ENCODE peak calls at places on chromosomes 4 and X, in seven cellular contexts. T is GF-D8; E is naive thymus-derived CD8-positive, alpha-beta T cell; I is germinal center; Q is stimulated activated CD4-positive, alpha-beta T cell treated with anti-CD3 and anti-CD28 coated beads, Interleukin-2, amount 100 ng/mL, for 48 hours; D is GM23248; Y is brain microvascular endothelial cell. F is an unnamed sample.

GRCh38 chr4:82643994-82644730 is 82.4 kb upstream of the TMEM150C start:
- DNase-seq in Q (no peak), T (no peak), E (no peak), D (peak), I (no peak), Y (peak), F (peak)

GRCh38 chr4:169015237-169015636 is 5.2 kb upstream of the CBR4 start:
- DNase-seq in T (no peak), Q (no peak), I (no peak), Y (no peak), E (no peak), D (peak), F (no peak)

GRCh38 chrX:154799554-154800348 is 5.5 kb downstream of the MPP1 start:
- DNase-seq in Q (no peak), E (no peak), T (no peak), I (no peak), D (no peak), Y (no peak), F (no peak)

GRCh38 chrX:45295587-45295986 is 94.9 kb upstream of the DIPK2B start:
- DNase-seq in D (peak), T (no peak), Y (peak), Q (no peak), I (no peak), E (no peak), F (peak)

GRCh38 chr4:124883642-124884041 is 171.1 kb upstream of the ANKRD50 start:
- DNase-seq in D (peak), Q (no peak), E (no peak), Y (peak), I (no peak), T (no peak), F (no peak)

GRCh38 chrX:105527759-105528158 is 294.6 kb upstream of the NRK start:
- DNase-seq in I (no peak), E (no peak), T (no peak), D (no peak), Y (no peak), Q (no peak), F (no peak)

GRCh38 chr4:10983274-10983673 is 298.7 kb upstream of the CLNK start:
- DNase-seq in E (no peak), Q (no peak), T (no peak), Y (no peak), I (peak), D (no peak), F (no peak)

GRCh38 chr4:145435646-145436045 is 46.0 kb upstream of the SMAD1 start:
- DNase-seq in T (no peak), E (no peak), I (no peak), D (no peak), Q (no peak), Y (no peak), F (no peak)

GRCh38 chr4:101178731-101179130 is 168.6 kb downstream of the PPP3CA start:
- DNase-seq in I (no peak), Q (no peak), E (no peak), T (no peak), Y (peak), D (peak), F (peak)

GRCh38 chr4:61992351-61992750 is 792.2 kb downstream of the ADGRL3 start:
- DNase-seq in D (no peak), Q (no peak), Y (no peak), T (no peak), E (no peak), I (no peak), F (no peak)

GRCh38 chr4:122086338-122086737 is 65.8 kb upstream of the BLTP1 start:
- DNase-seq in T (no peak), I (no peak), Y (no peak), Q (no peak), D (no peak), E (no peak), F (no peak)

GRCh38 chrX:131445955-131446354 is 97.9 kb upstream of the OR13H1 start:
- DNase-seq in D (no peak), E (no peak), Q (no peak), I (no peak), T (no peak), Y (no peak), F (no peak)